ENCODE peak calls at places on chromosomes 11 and 22, in four cellular contexts. E is A549; M is sigmoid colon; V is CD8-positive, alpha-beta T cell. Q is an unnamed sample. For H3K9me3, the result is how much of the 10 kb centered on the place peaks cover.

GRCh38 chr11:108593910-108594434 is 404 bp upstream of the EXPH5 start:
- DNase-seq in V (no peak), E (no peak), M (no peak), Q (peak)

GRCh38 chr22:33887173-33887572 is 33.1 kb downstream of the LARGE1 start:
- DNase-seq in M (no peak), V (no peak), E (no peak), Q (no peak)

GRCh38 chr11:111532365-111532709 is 8.2 kb upstream of the LAYN start:
- DNase-seq in E (no peak), M (no peak), V (no peak), Q (no peak)

GRCh38 chr22:50531546-50532352 is 1.9 kb upstream of the TYMP start:
- DNase-seq in V (peak), E (peak), M (peak), Q (peak)

GRCh38 chr22:33372875-33373274 is 314.7 kb upstream of the SYN3 start:
- DNase-seq in E (no peak), V (no peak), M (no peak), Q (no peak)

GRCh38 chr11:33542921-33543320 is 157.7 kb downstream of the C11orf91 start:
- DNase-seq in E (peak), V (no peak), M (no peak), Q (peak)

GRCh38 chr11:126053340-126054286 is 9.1 kb downstream of the CDON start:
- DNase-seq in E (no peak), M (no peak), V (no peak), Q (no peak)

GRCh38 chr11:67379061-67380058 is 6.0 kb upstream of the CLCF1 start:
- DNase-seq in M (no peak), E (peak), V (no peak), Q (no peak)

GRCh38 chr11:64356498-64357411 is 2.2 kb upstream of the RPS6KA4 start:
- DNase-seq in E (peak), M (no peak), V (no peak), Q (peak)

GRCh38 chr22:50341977-50342650 is 1.0 kb upstream of the PPP6R2 start:
- DNase-seq in E (peak), M (peak), V (peak), Q (peak)

GRCh38 chr11:75762885-75763284 is 5.7 kb upstream of the DGAT2 start:
- DNase-seq in V (no peak), E (peak), M (no peak), Q (no peak)

GRCh38 chr22:38799265-38800002 is 5.5 kb upstream of the DNAL4 start:
- DNase-seq in V (no peak), M (peak), E (no peak), Q (no peak)

GRCh38 chr22:17205432-17205831 is 13.8 kb downstream of the ADA2 start:
- DNase-seq in M (no peak), V (no peak), E (no peak), Q (no peak)

GRCh38 chr11:122717264-122717867 is 61.8 kb downstream of the UBASH3B start:
- DNase-seq in V (no peak), M (no peak), E (no peak), Q (no peak)

GRCh38 chr11:12497431-12497830 is 120.1 kb downstream of the PARVA start:
- DNase-seq in V (no peak), E (no peak), M (no peak), Q (no peak)

GRCh38 chr11:12499071-12499470 is 121.7 kb downstream of the PARVA start:
- DNase-seq in V (no peak), E (no peak), M (no peak), Q (no peak)

GRCh38 chr11:12502041-12502440 is 124.7 kb downstream of the PARVA start:
- DNase-seq in M (no peak), E (no peak), V (no peak), Q (no peak)

GRCh38 chr11:12494699-12495098 is 117.3 kb downstream of the PARVA start:
- DNase-seq in E (no peak), V (no peak), M (no peak), Q (no peak)

GRCh38 chr11:12496181-12497025 is 119.0 kb downstream of the PARVA start:
- DNase-seq in V (no peak), M (no peak), E (peak), Q (no peak)
- TF ChIP-seq CTCF in V (no peak), M (no peak), E (no peak), Q (peak)

DNA sequence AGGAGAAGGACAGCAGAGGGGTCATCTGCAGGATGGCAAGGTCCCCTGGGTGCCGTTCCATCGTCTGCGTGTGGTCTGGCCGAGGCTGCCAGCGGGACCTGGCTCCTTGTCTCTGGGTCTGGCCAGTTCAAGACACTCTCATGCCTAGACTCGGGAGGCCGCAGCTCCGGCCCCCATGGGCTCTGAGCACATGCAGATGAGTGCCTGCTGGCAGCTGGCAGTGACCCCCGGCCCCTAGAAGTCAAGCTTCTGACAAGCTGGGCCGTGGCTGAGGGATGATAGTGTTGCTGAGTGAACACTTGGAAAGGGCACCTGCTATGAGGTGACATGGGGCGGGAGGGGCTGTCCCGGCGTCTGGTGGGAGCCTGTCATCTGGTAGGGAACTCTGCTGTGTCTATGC is 1180.6 kb downstream of the BRD1 start:
- DNase-seq in E (no peak), V (no peak), M (no peak), Q (no peak)
- H3K9me3 ChIP-seq in E (under half), V (under half), M (under half), Q (under half)

GRCh38 chr11:120521176-120521575 is 9.6 kb downstream of the GRIK4 start:
- DNase-seq in E (no peak), M (peak), V (no peak), Q (no peak)
- TF ChIP-seq CTCF in E (no peak), M (no peak), V (no peak), Q (no peak)

DNA sequence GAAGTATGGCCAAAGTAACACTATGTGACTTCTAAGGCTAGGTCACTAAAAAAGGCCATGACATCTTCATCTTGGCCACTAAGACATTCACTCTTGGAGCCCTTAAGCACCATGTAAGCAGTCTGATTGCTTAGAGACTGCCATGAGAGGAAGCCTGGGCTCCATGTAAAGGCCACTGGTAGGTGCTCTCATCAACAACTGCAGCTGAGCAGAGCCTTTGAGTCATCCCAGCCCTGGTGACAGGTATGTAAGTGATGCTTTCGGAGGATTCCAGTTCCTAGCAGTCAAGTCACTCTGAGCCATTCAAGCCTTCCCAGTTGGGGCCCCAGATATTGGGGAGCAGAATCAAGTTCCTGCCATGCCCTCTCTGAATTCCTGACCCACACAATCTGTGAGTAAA is 26.2 kb downstream of the GAB2 start:
- DNase-seq in M (no peak), E (no peak), V (no peak), Q (no peak)
- H3K9me3 ChIP-seq in M (under half), E (under half), V (under half), Q (under half)

GRCh38 chr11:91926967-91927366 is 297.7 kb upstream of the FAT3 start:
- DNase-seq in V (no peak), E (no peak), M (peak), Q (no peak)

GRCh38 chr11:91935120-91935519 is 289.5 kb upstream of the FAT3 start:
- DNase-seq in M (no peak), V (no peak), E (no peak), Q (no peak)

GRCh38 chr11:91927448-91927847 is 297.2 kb upstream of the FAT3 start:
- DNase-seq in V (no peak), E (no peak), M (no peak), Q (no peak)

DNA sequence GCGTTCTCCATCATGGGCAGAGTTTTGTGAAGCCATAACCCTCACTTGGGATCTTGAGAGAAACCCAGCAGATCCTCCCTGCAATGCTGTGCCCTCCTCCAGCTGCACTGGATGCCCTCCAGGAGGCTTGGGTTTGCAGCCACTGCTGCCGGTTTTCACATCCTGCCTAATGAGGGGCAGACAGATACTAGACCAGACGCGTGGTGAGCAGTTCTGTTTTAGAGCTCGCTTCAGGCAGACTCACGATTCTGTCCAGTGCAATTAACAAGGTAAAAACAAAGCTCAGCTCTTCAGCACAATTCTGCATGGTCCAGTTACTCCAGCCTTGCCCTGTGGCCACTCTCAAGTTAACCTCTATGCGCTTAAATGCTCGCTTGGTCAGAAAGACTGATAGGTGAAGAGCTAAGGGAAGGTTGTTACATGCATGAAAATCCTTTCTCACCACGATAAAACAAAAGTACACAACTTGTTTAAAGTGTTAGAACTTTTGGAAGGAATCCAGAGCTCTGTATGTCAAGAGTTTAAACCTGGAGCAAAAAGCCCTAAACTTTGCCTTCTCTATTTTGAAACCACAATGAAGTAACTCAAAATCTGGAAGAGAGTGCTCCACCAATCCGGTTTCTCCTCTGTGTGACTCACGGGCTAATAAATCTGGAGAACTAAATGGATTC is 292.3 kb upstream of the FAT3 start:
- DNase-seq in V (no peak), M (no peak), E (no peak), Q (no peak)
- TF ChIP-seq CTCF in V (no peak), M (no peak), E (no peak), Q (no peak)

GRCh38 chr11:2824851-2825250 is 60.7 kb downstream of the CDKN1C start:
- DNase-seq in E (no peak), V (no peak), M (peak), Q (no peak)
- H3K9me3 ChIP-seq in E (under half), V (under half), M (under half), Q (under half)

GRCh38 chr11:118149493-118149892 is 3.1 kb downstream of the SCN4B start:
- DNase-seq in V (no peak), M (no peak), E (no peak), Q (no peak)
- TF ChIP-seq CTCF in V (no peak), M (no peak), E (no peak), Q (no peak)